ENCODE peak calls at places on chromosomes 5 and 9, in five cellular contexts. S, N, J, I and F are unnamed samples.

GRCh38 chr5:35369965-35370790 is 139.9 kb upstream of the PRLR start:
- DNase-seq in S (no peak), N (no peak), J (peak), I (no peak), F (no peak)

GRCh38 chr9:86741311-86742215 is 205.7 kb downstream of the GAS1 start:
- DNase-seq in S (peak), J (peak), I (no peak), N (no peak), F (peak)

GRCh38 chr9:111759762-111760639 is 34.7 kb downstream of the SHOC1 start:
- DNase-seq in S (peak), N (peak), J (peak), I (peak), F (peak)

GRCh38 chr9:68717554-68718453 is 12.8 kb downstream of the PIP5K1B start:
- DNase-seq in N (no peak), S (no peak), J (no peak), I (no peak), F (no peak)

GRCh38 chr5:160968480-160968879 is 116.5 kb upstream of the ATP10B start:
- DNase-seq in N (no peak), J (no peak), S (no peak), I (no peak), F (no peak)

GRCh38 chr5:147996379-147996778 is 67.4 kb upstream of the SPINK5 start:
- DNase-seq in J (no peak), N (no peak), I (no peak), S (no peak), F (no peak)

GRCh38 chr5:93342563-93343061 is 238.4 kb downstream of the NR2F1-AS1 start:
- DNase-seq in J (no peak), N (no peak), S (no peak), I (no peak), F (no peak)

GRCh38 chr9:107043886-107044285 is 180.9 kb downstream of the ZNF462 start:
- DNase-seq in J (peak), N (no peak), S (no peak), I (no peak), F (no peak)

GRCh38 chr5:72079288-72079687 is 28.0 kb upstream of the MAP1B start:
- DNase-seq in N (peak), S (no peak), I (no peak), J (peak), F (no peak)

GRCh38 chr5:113213551-113213971 is 221.2 kb downstream of the TSSK1B start:
- DNase-seq in J (peak), N (no peak), S (no peak), I (no peak), F (no peak)

GRCh38 chr9:126126012-126126411 is 200.6 kb upstream of the MVB12B start:
- DNase-seq in I (no peak), J (peak), S (no peak), N (peak), F (no peak)

DNA sequence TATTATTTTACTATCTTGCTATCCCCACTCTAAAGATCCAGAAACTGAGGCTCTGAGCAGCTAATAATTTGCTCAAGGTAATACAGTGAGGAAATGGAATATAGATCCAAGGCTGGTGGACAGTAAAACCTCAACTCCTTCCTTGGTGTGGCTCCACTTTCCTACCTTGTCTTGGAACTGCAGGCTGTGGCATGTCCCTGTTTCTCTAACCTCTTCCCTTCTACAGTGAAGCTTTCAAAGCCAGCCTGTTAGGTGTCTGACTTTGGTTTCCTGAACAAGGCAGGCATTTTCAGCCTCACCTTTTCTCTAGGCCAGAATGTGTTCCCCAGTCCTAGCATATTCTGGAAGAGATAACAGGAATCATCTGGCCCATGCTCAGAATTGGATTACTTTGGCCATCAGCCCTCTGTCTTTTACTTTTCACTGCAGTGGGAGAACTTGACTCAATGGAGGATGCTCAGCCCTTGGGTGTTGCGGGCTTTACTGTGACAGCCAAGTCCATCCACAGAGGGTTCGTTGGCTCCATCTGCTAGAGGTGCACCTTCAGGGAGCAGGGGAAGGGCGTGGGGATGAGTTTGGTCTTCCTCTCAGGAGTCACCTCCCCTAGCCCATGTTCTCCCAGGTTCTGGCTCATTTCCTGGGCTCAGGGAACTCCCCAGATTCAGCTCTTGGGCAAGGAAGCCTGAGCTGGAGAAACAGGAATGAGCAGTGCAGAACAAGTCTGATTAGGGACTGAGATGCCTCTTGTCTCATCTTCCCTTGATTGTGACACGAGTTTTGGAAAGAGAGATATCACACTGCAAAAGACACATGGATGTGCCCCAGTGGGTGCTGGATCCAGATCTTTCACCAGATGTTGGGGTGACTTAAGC is 1.1 kb downstream of the NIPAL4 start:
- DNase-seq in I (no peak), J (peak), N (no peak), S (no peak), F (no peak)
- H3K4me3 ChIP-seq in I (no peak), J (no peak), N (no peak), S (no peak), F (no peak)

DNA sequence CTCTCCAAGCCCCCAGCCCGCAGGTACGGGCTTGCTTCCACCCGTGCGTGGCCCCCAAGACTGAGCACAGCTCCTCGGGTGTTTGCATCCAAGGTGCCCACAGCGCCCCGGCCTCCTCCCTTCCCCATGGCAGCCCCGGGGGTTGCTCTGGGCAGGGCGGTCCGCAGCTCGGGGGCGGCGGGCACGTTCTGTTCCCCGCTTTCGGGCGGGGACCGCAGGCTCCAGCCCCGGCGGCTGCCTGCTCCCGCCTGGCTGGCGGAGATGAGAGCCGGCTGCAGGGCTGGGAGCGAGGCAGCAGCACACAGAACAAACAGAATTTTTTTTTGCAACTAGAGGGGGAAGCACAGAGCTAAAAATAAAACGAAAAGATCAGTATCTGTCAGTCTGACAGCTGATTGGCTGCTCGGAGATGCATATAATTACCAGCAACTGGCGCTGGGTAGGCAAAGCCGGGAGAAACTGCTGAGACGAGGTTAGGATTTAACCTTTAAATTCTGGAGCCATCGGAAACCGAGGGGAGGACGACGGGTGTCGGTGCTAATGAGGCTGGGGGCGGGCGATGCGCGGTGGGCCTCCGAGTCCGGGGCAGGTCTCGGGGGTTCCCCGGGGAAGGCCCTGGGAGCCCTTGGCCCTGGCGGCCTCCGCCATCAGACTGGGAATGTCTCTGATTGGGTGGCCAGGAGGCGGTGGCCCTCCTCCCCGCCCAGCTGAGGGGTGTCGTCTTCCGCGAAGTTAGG is 142.7 kb upstream of the IER5L start:
- DNase-seq in J (peak), N (peak), S (peak), I (peak), F (peak)
- TF ChIP-seq CTCF in J (no peak), N (peak), S (no peak), I (peak), F (peak)

GRCh38 chr5:141050622-141051525 is at the start of gene PCDHB1:
- DNase-seq in I (no peak), N (no peak), J (peak), S (no peak), F (no peak)
- H3K4me3 ChIP-seq in I (no peak), N (peak), J (peak), S (no peak), F (peak)

GRCh38 chr5:157345067-157345466 is 79.1 kb downstream of the CYFIP2 start:
- DNase-seq in I (no peak), J (no peak), N (no peak), S (no peak), F (no peak)

GRCh38 chr5:157343842-157344790 is 78.2 kb downstream of the CYFIP2 start:
- DNase-seq in I (no peak), S (no peak), J (no peak), N (peak), F (no peak)

GRCh38 chr5:157345485-157345884 is 79.6 kb downstream of the CYFIP2 start:
- DNase-seq in S (no peak), I (no peak), N (no peak), J (no peak), F (no peak)

GRCh38 chr5:157339409-157339808 is 73.5 kb downstream of the CYFIP2 start:
- DNase-seq in S (no peak), J (no peak), N (no peak), I (no peak), F (no peak)

GRCh38 chr5:157342822-157343402 is 77.0 kb downstream of the CYFIP2 start:
- DNase-seq in S (peak), N (peak), I (no peak), J (peak), F (no peak)
- TF ChIP-seq CTCF in S (peak), N (peak), I (peak), J (peak), F (peak)

DNA sequence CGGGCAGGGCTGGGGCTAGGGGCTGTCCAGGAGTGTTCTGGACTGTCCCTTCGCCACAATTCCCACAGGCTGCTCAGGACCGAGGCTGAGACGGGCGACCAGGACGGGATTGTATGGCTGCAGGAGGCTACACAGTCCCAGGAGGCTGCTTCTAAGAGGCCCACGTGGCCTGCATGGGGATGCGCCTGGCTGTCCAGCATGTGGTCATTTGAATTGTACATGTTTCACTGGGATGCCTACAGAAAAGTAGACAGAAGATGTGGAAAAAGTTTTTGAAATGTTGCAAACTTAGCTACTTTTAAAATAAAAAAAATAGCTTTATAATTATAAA is 32.6 kb upstream of the SPTLC1 start:
- DNase-seq in S (peak), J (no peak), I (no peak), N (no peak), F (no peak)
- H3K4me3 ChIP-seq in S (no peak), J (no peak), I (no peak), N (no peak), F (no peak)

GRCh38 chr9:88041447-88041846 is 67.1 kb upstream of the CDK20 start:
- DNase-seq in N (no peak), I (no peak), J (peak), S (no peak), F (no peak)
- TF ChIP-seq CTCF in N (peak), I (peak), J (peak), S (peak), F (peak)

GRCh38 chr5:128962211-128962610 is 3.1 kb upstream of the SLC27A6 start:
- DNase-seq in I (no peak), J (peak), S (no peak), N (no peak), F (no peak)

GRCh38 chr5:128965638-128966302 is 482 bp downstream of the SLC27A6 start:
- DNase-seq in S (no peak), N (peak), I (no peak), J (peak), F (no peak)

GRCh38 chr5:128965011-128965637 is at the start of gene SLC27A6:
- DNase-seq in S (no peak), J (peak), N (peak), I (no peak), F (no peak)

GRCh38 chr5:128966375-128966774 is 1.1 kb downstream of the SLC27A6 start:
- DNase-seq in I (no peak), S (no peak), N (peak), J (peak), F (no peak)

DNA sequence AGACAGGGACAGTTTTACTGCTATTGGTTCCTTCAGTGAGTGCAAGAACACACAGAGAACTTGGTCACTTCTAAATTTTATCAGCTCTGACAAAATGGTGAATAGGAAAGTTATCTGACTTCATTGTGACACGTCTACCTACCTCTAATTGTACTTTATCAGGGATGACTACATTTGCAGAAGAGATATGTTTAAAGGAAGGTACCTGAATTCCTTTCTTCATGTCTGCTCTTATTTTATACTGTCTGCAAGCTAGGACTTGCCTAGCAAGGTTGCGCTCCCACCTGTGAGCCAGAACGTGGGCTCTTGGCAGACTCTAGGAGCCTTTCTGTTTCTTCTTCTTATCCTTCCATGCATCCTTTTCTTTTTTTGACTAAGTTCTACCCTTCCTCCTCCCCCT is 1.6 kb downstream of the SLC27A6 start:
- DNase-seq in S (no peak), N (no peak), I (no peak), J (no peak), F (no peak)
- H3K4me3 ChIP-seq in S (no peak), N (no peak), I (no peak), J (no peak), F (no peak)

GRCh38 chr5:38751103-38751502 is 94.7 kb upstream of the OSMR start:
- DNase-seq in N (no peak), J (peak), S (no peak), I (no peak), F (no peak)
- TF ChIP-seq CTCF in N (no peak), J (peak), S (peak), I (peak), F (no peak)

GRCh38 chr9:137461663-137462395 is 2.7 kb upstream of the NSMF start:
- DNase-seq in J (peak), N (peak), I (no peak), S (no peak), F (no peak)

GRCh38 chr9:137463931-137464290 is 4.8 kb upstream of the NSMF start:
- DNase-seq in N (no peak), S (no peak), I (no peak), J (no peak), F (no peak)

GRCh38 chr9:137461316-137461662 is 2.2 kb upstream of the NSMF start:
- DNase-seq in S (no peak), N (no peak), J (no peak), I (no peak), F (no peak)

GRCh38 chr9:137463194-137463930 is 4.2 kb upstream of the NSMF start:
- DNase-seq in J (no peak), N (no peak), S (no peak), I (no peak), F (no peak)

DNA sequence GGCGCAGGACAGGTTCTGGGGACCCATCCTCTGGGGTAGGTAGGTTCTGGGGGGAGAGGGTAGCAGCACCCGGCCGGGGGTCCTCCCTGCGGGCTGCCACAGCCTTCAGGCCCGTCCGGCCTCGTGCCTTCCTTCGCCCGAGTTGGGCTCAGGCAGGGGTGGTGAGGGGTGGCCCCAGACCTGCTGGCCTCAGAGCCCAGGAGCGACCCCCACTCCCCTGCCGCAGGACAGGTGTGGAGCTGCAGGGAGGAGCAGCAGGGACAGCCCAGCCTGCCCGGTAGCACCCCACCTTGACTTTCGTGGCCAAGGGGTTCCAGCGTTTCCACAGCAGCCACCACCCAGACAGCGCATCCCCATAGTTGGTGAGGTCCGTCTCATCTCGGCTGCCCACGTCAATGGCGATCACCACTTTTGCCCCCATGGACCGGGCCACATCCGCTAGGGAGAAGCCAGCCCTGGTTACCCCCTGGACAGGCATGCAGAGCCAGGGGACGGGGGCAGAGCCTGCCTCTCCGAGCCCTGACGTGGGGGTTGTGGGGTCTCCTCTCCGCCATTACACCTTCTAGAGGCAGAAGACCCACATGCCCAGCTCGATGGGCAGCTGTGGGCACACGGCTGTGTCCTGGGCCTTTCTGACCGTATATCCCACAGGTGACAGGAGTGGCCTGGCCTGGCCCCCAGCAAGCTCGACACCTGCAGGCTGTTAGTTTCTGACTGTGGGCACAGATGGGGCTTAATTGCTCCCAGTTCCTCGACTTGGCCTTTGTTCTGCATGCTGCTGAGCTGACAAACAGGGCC is 3.5 kb upstream of the NSMF start:
- DNase-seq in S (no peak), J (no peak), N (no peak), I (no peak), F (no peak)
- H3K4me3 ChIP-seq in S (no peak), J (no peak), N (no peak), I (no peak), F (no peak)